ENCODE peak calls at places on chromosomes 6 and 20, in four cellular contexts. K is hepatocyte, L is SK-N-SH, V is stomach. R is an unnamed sample. For H3K9me3, the result is how much of the 10 kb centered on the place peaks cover.

GRCh38 chr6:11964729-11965128 is 47.4 kb upstream of the HIVEP1 start:
- DNase-seq in L (no peak), K (no peak), V (no peak), R (no peak)

GRCh38 chr6:143652840-143653239 is 24.9 kb upstream of the PHACTR2 start:
- DNase-seq in K (peak), V (no peak), L (no peak), R (peak)

GRCh38 chr6:15630202-15630601 is 32.6 kb downstream of the DTNBP1 start:
- DNase-seq in V (no peak), L (no peak), K (no peak), R (no peak)

GRCh38 chr6:97726378-97726777 is 443.4 kb upstream of the MMS22L start:
- DNase-seq in V (no peak), L (peak), K (peak), R (no peak)

GRCh38 chr20:3788685-3789155 is 2.2 kb upstream of the CENPB start:
- DNase-seq in K (no peak), L (no peak), V (no peak), R (peak)

GRCh38 chr6:128803911-128804310 is 79.0 kb upstream of the LAMA2 start:
- DNase-seq in V (no peak), K (no peak), L (no peak), R (no peak)

GRCh38 chr6:70673601-70674000 is 5.9 kb downstream of the SMAP1 start:
- DNase-seq in V (no peak), L (no peak), K (no peak), R (no peak)

GRCh38 chr6:79250107-79250514 is 15.6 kb upstream of the HMGN3 start:
- DNase-seq in L (no peak), V (no peak), K (no peak), R (no peak)

GRCh38 chr6:76593668-76594067 is 521.2 kb upstream of the IMPG1 start:
- DNase-seq in K (no peak), V (no peak), L (no peak), R (no peak)

GRCh38 chr6:147834377-147834776 is 325.9 kb downstream of the SAMD5 start:
- DNase-seq in L (no peak), V (no peak), K (no peak), R (no peak)

GRCh38 chr6:7235712-7236311 is 77.2 kb downstream of the SSR1 start:
- DNase-seq in V (peak), L (no peak), K (no peak), R (peak)

GRCh38 chr20:57274299-57274698 is 7.9 kb upstream of the BMP7 start:
- DNase-seq in L (no peak), K (no peak), V (no peak), R (no peak)

GRCh38 chr6:16711551-16712249 is 49.6 kb downstream of the ATXN1 start:
- DNase-seq in L (no peak), V (no peak), K (peak), R (no peak)

GRCh38 chr6:56765494-56765893 is 122.8 kb upstream of the DST start:
- DNase-seq in K (no peak), L (no peak), V (no peak), R (no peak)

GRCh38 chr6:120671519-120671918 is 662.8 kb downstream of the TBC1D32 start:
- DNase-seq in V (no peak), L (no peak), K (no peak), R (no peak)

GRCh38 chr20:49420292-49420691 is 62.2 kb downstream of the KCNB1 start:
- DNase-seq in V (no peak), K (peak), L (no peak), R (no peak)

GRCh38 chr20:44701116-44701865 is 13.9 kb upstream of the CCN5 start:
- DNase-seq in V (no peak), K (no peak), L (no peak), R (no peak)

GRCh38 chr6:112502348-112503130 is 155.4 kb downstream of the RFPL4B start:
- DNase-seq in K (peak), V (no peak), L (peak), R (no peak)
- TF ChIP-seq CTCF in K (peak), V (no peak), L (peak), R (no peak)

GRCh38 chr20:32191873-32192272 is 15.7 kb downstream of the PLAGL2 start:
- DNase-seq in L (no peak), V (no peak), K (no peak), R (no peak)
- H3K9me3 ChIP-seq in L (under half), V (under half), K (under half), R (under half)

DNA sequence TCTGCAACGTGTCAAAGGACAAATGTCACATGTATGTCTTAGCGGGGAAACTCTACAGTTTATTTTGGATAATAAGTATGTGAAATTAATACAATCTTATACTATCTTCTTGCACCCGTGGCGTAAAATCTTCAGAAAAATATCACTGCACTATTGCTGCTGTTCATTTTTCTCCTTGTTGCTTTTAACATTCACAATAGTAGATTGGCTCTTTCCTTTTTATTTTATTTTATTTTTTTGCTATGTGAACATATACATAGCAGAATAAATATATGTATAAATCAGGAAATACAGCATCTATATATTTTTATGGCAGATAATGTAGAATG is 15.4 kb downstream of the GPR31 start:
- DNase-seq in V (no peak), K (no peak), L (no peak), R (no peak)
- TF ChIP-seq CTCF in V (peak), K (no peak), L (no peak), R (no peak)

DNA sequence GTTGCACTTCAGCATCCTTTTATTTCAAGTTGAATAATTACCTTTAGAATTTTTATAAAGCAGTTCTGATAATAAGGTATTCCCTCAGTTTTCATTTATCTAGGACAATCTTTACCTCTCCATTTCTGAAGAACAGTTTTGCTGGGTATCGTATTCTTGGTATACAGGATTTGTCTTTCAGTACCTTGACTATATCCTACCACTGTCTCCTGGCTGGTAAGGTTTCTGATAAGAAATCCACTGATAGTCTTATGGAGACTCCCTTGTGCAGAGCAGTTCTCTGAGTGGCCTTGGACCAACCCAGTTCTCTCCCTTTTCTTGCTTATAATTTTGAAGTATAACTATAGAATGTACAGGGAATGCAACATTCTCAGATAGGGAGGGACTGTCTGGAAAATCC is 51.3 kb upstream of the SAMD3 start:
- DNase-seq in L (no peak), V (no peak), K (no peak), R (no peak)
- H3K9me3 ChIP-seq in L (under half), V (under half), K (under half), R (under half)

DNA sequence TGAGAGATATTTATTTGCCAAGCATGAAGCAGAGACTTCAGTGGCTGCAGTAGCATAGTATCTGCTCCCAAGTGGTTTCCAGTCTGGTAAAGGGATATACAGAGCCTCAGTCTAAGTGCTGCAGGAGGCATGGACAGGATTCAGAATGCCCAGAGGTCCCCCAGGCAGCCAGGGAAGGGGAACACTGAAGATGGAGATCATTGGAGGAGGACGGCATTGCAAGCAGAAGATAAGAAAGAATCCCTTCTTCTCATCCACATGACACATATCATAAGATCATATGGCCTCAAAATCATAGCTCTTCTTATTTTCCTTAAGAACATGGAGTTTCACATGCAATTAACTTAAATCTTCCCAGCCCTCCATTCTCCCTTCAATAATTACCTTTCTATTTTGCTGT is 136.1 kb downstream of the KCNQ5 start:
- DNase-seq in K (no peak), V (no peak), L (no peak), R (no peak)
- TF ChIP-seq CTCF in K (no peak), V (no peak), L (no peak), R (no peak)

GRCh38 chr20:55488593-55488992 is 516.7 kb downstream of the CBLN4 start:
- DNase-seq in V (no peak), K (peak), L (no peak), R (no peak)
- H3K9me3 ChIP-seq in V (under half), K (under half), L (under half), R (under half)

DNA sequence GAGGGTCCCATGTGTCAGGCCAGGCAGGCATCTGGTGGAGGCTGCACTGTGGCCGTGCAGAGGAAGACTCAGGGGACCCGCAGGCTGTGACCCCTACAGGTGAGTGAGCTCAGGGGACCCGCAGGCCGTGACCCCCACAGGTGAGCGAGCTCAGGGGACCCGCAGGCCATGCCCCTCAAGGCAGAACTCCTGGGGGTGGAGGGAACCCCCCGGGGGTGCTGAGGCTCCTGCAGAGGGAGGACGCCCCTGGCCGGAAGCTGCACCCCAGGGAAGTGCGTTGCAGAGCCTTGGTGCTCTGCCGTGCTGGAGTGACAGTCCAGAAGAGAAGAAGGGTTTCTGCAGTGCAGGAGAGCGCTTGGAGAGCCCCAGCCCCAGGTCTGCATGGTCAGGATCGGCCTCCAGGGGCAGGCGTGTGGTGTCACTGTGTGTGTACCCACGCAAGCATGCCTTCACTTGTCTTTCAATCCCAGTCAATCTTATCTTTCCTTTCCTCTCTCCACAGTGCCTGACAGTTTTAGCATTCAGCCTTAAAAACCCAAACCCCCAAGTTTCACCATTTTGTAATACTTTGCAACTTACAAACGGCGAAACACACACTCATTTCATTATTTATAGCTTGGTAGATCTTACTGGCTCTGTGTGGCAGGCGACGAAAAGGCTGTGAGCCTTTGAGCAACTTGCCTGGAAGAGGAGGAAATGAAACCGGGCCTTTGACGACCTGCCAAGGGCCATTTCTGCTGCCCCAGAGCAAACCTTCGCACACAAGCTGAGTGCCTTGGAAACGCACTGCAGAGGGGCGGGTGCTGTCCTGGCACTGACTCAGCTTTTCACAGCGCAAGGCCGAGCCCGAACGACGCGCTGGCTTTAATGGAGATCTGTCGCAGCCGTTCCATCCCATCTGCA is 101.4 kb upstream of the AGPAT4 start:
- DNase-seq in V (peak), K (no peak), L (peak), R (peak)
- TF ChIP-seq CTCF in V (no peak), K (no peak), L (peak), R (no peak)

GRCh38 chr6:167402195-167402686 is 77.4 kb downstream of the TTLL2 start:
- DNase-seq in L (no peak), V (no peak), K (no peak), R (peak)

GRCh38 chr6:167401525-167402194 is 76.8 kb downstream of the TTLL2 start:
- DNase-seq in V (peak), L (no peak), K (peak), R (peak)

GRCh38 chr6:167404385-167405049 is 79.6 kb downstream of the TTLL2 start:
- DNase-seq in L (no peak), K (no peak), V (no peak), R (no peak)

GRCh38 chr6:167405778-167406532 is 81.1 kb downstream of the TTLL2 start:
- DNase-seq in K (no peak), V (no peak), L (no peak), R (no peak)

GRCh38 chr6:167403427-167403826 is 78.5 kb downstream of the TTLL2 start:
- DNase-seq in L (no peak), K (no peak), V (no peak), R (no peak)
- H3K9me3 ChIP-seq in L (under half), K (under half), V (under half), R (under half)

DNA sequence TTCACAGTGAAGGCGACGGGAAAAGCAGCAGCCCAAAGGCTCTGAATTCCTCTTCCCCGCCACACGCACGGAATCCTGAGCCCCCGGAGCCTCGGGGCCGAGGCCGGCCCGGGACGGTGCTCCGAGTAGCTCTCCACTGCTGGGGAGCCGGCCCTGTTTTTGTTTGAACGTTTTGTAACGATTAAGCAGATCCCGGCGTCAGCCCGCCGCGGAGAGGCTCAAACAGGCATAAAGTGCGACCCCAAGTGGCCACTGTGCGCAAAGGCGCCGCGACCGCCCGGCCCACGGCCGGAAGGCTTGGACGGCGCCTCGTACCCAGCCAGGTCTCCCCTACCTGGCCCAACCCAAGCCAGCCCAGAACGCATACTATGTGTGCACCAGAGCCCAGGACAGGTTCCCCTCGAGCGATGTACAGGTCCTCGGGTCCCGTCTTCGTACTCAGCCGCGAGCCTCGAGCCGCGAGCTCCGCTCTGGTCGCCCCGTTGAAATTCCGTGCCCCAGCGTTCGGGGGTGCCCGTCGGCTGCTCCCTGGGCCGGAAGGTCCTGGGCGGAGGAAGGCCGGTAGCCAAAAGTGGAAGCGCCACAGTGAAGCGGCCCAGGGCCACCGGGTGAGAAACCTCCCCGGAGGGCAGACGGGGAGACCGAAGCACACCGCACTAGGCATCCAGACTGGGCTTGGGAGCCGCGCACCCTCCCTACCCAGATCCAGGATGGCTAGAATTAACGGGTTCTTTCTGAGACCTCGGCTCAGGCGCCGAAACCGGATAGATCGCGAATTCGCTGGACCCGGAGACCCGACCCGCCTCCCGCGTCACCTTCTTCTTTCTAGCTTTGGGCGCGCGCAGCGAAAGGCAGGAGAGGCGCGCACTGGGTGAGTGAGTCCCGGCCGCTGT is 1.2 kb upstream of the MAFB start:
- DNase-seq in V (peak), L (peak), K (peak), R (peak)
- TF ChIP-seq CTCF in V (peak), L (peak), K (peak), R (peak)

GRCh38 chr6:170114187-170114945 is 176.5 kb downstream of the DLL1 start:
- DNase-seq in V (peak), L (peak), K (no peak), R (no peak)
- H3K9me3 ChIP-seq in V (under half), L (under half), K (under half), R (under half)